ENCODE peak calls at places on chromosomes 2 and 18, in ten cellular contexts. N is right cardiac atrium; F is A549; W is CD8-positive, alpha-beta memory T cell; O is heart left ventricle; I is astrocyte; K is hepatocyte; L is PC-9; T is fibroblast of lung; G is upper lobe of right lung. V is an unnamed sample.

GRCh38 chr2:215531284-215531683 is 95.4 kb upstream of the FN1 start:
- DNase-seq in K (peak), O (no peak), L (no peak), T (peak), I (peak), N (no peak), F (no peak), W (no peak), G (no peak), V (no peak)

GRCh38 chr2:57987835-57988573 is 58.6 kb upstream of the VRK2 start:
- DNase-seq in W (no peak), F (no peak), I (peak), K (no peak), T (no peak), N (no peak), G (no peak), L (no peak), O (no peak), V (no peak)

GRCh38 chr18:9130195-9130594 is 6.4 kb upstream of the ANKRD12 start:
- DNase-seq in W (no peak), N (no peak), K (no peak), F (no peak), G (no peak), L (no peak), T (no peak), I (no peak), O (no peak), V (no peak)

GRCh38 chr2:203690110-203691047 is 16.1 kb upstream of the CD28 start:
- DNase-seq in W (no peak), O (no peak), L (no peak), T (no peak), K (no peak), G (no peak), I (no peak), N (no peak), F (no peak), V (peak)

GRCh38 chr2:126796931-126797621 is 101.6 kb upstream of the TEX51 start:
- DNase-seq in T (no peak), I (no peak), G (peak), L (no peak), F (no peak), W (no peak), K (no peak), N (no peak), O (no peak), V (no peak)

GRCh38 chr2:96143231-96143847 is 1.9 kb downstream of the DUSP2 start:
- DNase-seq in T (no peak), G (no peak), F (no peak), L (no peak), N (no peak), W (no peak), O (peak), I (no peak), K (no peak), V (no peak)

GRCh38 chr2:54952425-54952824 is 97.8 kb downstream of the RTN4 start:
- DNase-seq in I (no peak), W (no peak), N (no peak), F (no peak), T (no peak), G (no peak), O (no peak), L (no peak), K (no peak), V (no peak)

GRCh38 chr18:3037423-3037915 is 24.5 kb upstream of the LPIN2 start:
- DNase-seq in I (peak), N (no peak), L (peak), T (peak), K (peak), G (no peak), F (peak), W (no peak), O (no peak), V (peak)

GRCh38 chr18:46516555-46516954 is 140.5 kb downstream of the LOXHD1 start:
- DNase-seq in L (no peak), W (no peak), K (no peak), N (no peak), O (no peak), T (no peak), G (no peak), I (no peak), F (no peak), V (no peak)

DNA sequence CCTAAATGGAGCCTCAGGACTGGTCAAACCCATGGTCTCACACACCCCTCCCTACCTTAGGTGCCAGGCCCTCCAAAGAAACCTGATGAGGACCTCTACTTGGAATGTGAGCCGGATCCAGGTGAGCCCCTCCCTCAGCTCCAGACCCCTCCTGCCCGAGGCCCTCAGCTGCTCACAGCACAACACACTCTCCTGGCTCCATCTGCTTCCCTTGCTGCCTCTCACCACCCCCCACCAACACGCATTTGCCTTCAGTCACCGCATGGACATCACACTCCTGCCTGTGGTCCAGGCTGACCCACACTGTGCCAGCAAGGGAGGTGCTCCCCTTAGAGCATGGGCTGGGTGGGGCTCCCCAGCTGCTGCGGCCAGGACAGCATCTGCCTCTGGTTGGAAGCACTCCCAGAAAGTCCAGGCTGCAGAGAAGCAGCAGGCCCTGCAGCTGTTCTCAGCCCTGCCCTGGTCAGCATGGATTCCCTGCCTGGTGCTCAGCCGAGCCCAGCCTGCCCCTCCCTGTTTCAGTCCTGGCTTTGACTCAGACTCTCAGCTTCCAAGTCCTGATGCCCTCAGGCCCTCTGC is 15.1 kb downstream of the SH2D6 start:
- DNase-seq in L (peak), N (peak), F (no peak), W (no peak), G (peak), I (peak), K (peak), O (peak), T (peak), V (peak)
- H3K4me3 ChIP-seq in L (no peak), N (no peak), F (no peak), W (no peak), G (no peak), I (no peak), K (no peak), O (no peak), T (no peak), V (no peak)

DNA sequence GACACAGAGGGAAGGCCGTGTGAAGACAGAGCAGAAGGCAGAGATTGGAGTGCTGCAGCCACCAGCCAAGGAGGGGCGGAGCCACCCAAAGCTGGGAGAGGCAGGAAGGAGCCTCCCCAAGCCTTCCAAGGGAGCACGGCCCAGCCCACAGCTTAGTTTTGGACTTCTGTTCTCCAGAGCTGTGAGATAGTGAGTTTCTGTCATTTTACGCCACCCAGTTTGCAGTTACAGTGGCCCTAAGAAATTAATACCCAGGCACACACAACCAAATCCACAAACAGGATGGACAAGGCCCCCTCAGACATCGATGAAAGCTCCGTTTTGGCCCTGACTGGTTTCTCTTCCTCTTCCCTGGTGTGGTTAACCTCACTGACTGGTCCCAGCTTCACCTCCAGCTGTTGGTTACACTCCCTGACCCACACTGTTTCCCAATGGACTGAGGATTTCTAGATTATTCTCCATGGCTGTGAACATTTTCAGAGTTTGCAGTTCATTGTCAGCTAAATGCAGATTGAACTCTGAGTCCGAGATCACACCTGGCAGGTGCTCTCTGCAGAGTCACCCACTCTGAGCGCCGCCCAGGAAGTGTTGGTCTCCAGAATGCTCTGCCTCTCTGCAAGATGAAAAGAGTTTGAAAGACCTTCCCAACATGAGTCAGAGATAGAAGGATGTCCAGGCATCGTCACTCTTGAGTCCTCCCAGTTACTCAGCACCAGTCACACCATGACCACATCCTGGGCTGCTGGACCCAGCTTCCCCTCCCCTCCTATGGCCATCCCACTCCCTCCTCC is 100.2 kb downstream of the TWIST2 start:
- DNase-seq in N (peak), F (peak), I (peak), T (peak), L (peak), O (peak), W (no peak), K (no peak), G (peak), V (no peak)
- H3K4me3 ChIP-seq in N (no peak), F (no peak), I (no peak), T (no peak), L (no peak), O (no peak), W (no peak), K (no peak), G (no peak), V (no peak)

DNA sequence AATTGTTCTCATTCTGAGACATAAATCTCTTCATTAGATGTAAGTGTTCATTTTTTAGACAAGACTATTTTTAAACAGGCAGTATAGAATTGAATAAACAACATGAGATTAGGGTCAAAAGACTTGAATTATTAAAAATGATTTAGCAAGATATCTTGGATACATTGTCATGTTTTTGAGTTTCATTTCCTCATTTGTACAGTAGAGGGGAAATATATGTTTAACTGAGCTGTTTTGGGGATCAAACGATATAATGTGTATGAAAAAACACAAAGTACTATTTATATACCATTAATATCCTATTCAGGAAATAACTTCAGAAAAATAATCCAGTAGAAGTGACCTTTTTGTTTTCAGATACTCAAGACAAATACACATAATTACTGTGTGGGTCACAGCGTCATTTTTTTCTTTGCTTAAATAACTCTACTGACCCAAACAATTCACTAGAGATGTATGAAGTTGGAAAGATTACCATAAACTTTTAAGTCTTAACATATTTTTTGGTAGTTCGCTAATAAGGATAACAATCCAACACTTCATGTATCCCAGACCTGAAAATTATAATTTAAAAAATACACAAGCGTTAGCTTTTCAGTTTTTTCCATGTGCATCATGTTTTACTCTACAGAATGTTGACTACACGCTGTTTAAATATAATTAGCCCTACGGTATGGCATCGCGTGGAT is 876 bp upstream of the ASXL3 start:
- DNase-seq in K (no peak), G (no peak), N (no peak), L (no peak), T (peak), O (no peak), I (no peak), W (no peak), F (no peak), V (no peak)
- H3K4me3 ChIP-seq in K (peak), G (peak), N (peak), L (no peak), T (peak), O (peak), I (peak), W (no peak), F (no peak), V (no peak)

GRCh38 chr2:179588486-179589145 is 272.8 kb downstream of the ZNF385B start:
- DNase-seq in O (no peak), F (no peak), W (no peak), K (no peak), I (peak), L (no peak), G (no peak), T (no peak), N (no peak), V (no peak)

GRCh38 chr2:179581605-179582004 is 279.8 kb downstream of the ZNF385B start:
- DNase-seq in T (no peak), F (no peak), K (no peak), N (no peak), O (no peak), I (no peak), G (no peak), L (no peak), W (no peak), V (no peak)

GRCh38 chr2:179580378-179581146 is 280.9 kb downstream of the ZNF385B start:
- DNase-seq in G (no peak), N (peak), K (peak), T (peak), W (no peak), I (peak), F (no peak), L (no peak), O (peak), V (no peak)

GRCh38 chr2:179579744-179580143 is 281.7 kb downstream of the ZNF385B start:
- DNase-seq in I (no peak), G (no peak), L (no peak), O (no peak), N (no peak), W (no peak), F (no peak), T (no peak), K (no peak), V (no peak)

DNA sequence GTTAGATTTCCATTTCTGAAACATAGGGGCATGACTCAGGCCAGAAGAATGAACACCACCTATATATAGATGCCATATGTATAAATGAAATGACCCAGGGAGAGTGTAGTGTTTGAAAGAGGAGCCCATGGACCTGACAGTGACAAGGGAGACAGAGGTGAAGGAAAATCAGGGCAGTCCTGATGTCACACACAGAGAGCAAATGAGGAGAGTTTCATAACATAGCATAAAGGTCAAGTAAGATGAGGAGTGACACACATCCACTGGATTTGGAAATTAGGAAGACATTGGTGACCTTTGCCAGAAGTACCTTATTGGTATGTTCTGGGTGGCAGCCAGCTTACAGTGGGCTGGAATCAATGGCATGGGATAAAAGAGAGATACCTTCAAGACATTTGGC is 276.7 kb downstream of the ZNF385B start:
- DNase-seq in I (no peak), T (no peak), O (no peak), L (no peak), F (no peak), K (no peak), W (no peak), G (no peak), N (no peak), V (no peak)
- H3K4me3 ChIP-seq in I (no peak), T (no peak), O (no peak), L (no peak), F (no peak), K (no peak), W (no peak), G (no peak), N (no peak), V (no peak)

DNA sequence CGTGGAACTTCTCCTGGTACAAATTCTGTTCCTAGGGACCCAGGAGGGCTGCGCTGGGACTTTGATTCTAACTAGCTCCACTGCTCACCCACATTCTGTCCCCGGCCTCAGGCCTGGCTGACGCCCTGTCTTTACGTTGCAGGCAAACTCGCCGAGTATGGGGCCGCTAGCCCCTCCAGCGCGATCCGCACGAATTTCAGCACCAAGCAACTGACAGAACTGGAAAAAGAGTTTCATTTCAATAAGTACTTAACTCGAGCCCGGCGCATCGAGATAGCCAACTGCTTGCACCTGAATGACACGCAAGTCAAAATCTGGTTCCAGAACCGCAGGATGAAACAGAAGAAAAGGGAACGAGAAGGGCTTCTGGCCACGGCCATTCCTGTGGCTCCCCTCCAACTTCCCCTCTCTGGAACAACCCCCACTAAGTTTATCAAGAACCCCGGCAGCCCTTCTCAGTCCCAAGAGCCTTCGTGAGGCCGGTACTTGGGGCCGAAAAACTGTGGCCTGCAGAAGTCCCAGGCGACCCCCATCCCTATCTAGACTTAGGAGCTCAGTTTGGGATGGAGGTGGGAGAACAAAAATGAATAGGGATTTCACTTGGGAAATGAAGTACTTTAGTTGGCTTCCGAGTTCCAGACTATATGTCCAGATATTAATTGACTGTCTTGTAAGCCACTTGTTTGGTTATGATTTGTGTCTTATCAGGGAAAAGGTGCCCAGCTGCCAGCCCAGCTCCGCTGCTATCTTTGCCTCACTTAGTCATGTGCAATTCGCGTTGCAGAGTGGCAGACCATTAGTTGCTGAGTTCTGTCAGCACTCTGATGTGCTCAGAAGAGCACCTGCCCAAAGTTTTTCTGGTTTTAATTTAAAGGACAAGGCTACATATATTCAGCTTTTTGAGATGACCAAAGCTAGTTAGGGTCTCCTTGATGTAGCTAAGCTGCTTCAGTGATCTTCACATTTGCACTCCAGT is 1.5 kb downstream of the HOXD1 start:
- DNase-seq in I (no peak), T (no peak), O (no peak), F (no peak), L (no peak), W (no peak), N (peak), K (no peak), G (no peak), V (no peak)
- H3K4me3 ChIP-seq in I (no peak), T (no peak), O (peak), F (no peak), L (no peak), W (peak), N (no peak), K (peak), G (peak), V (peak)

DNA sequence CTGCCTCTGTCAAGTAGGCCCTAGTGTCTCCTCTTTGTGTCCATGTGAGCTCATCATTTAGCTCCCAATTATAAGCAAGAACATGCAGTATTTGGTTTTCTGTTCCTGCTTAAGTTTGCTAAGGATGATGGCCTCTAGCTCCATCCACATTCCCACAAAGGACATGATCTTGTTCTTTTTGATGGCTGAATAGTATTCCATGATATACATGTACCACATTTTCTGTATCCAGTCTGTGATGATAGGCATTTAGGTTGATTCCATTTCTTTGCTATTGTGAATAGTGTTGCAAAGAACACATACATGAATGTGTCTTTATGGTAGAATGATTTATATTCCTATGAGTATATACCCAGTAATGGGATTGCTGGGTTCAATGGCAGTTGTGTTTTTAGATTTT is 263.2 kb downstream of the PARD3B start:
- DNase-seq in I (no peak), L (no peak), F (no peak), W (no peak), T (no peak), O (no peak), N (no peak), G (no peak), K (no peak), V (no peak)
- H3K4me3 ChIP-seq in I (no peak), L (no peak), F (no peak), W (no peak), T (no peak), O (no peak), N (no peak), G (no peak), K (no peak), V (no peak)

GRCh38 chr2:160666019-160666676 is 172.5 kb upstream of the RBMS1 start:
- DNase-seq in N (no peak), K (peak), O (no peak), G (no peak), W (no peak), F (peak), T (peak), I (peak), L (peak), V (peak)
- H3K4me3 ChIP-seq in N (no peak), K (no peak), O (no peak), G (no peak), W (no peak), F (no peak), T (no peak), I (peak), L (peak), V (no peak)

GRCh38 chr18:11327656-11328055 is 178.3 kb upstream of the PIEZO2 start:
- DNase-seq in G (no peak), N (no peak), K (no peak), O (no peak), I (peak), W (no peak), L (no peak), F (no peak), T (peak), V (no peak)
- H3K4me3 ChIP-seq in G (no peak), N (no peak), K (no peak), O (no peak), I (no peak), W (no peak), L (no peak), F (no peak), T (no peak), V (no peak)